ENCODE peak calls at places on chromosome 17, in five cellular contexts. One of them, this sample, is unnamed.

GRCh38 chr17:17783825-17784598 is 52.8 kb downstream of the SREBF1 start:
- DNase-seq in T47D: no peak
- DNase-seq in HepG2: no peak
- DNase-seq in K562: no peak
- DNase-seq in HCT116: no peak
- DNase-seq in this sample: no peak

GRCh38 chr17:50689251-50689650 is 18.5 kb downstream of the ANKRD40 start:
- DNase-seq in K562: no peak
- DNase-seq in HepG2: no peak
- DNase-seq in HCT116: no peak
- DNase-seq in T47D: no peak
- DNase-seq in this sample: no peak

GRCh38 chr17:4598776-4599504 is 14.6 kb downstream of the SMTNL2 start:
- DNase-seq in HCT116: no peak
- DNase-seq in HepG2: no peak
- DNase-seq in K562: no peak
- DNase-seq in T47D: no peak
- DNase-seq in this sample: no peak

GRCh38 chr17:47620503-47621245 is 29.0 kb upstream of the KPNB1 start:
- DNase-seq in K562: no peak
- DNase-seq in HCT116: peak; percentile 68
- DNase-seq in HepG2: peak; percentile 52
- DNase-seq in T47D: no peak
- DNase-seq in this sample: no peak

GRCh38 chr17:47948706-47949196 is 7.4 kb downstream of the PNPO start:
- DNase-seq in T47D: no peak
- DNase-seq in K562: no peak
- DNase-seq in HepG2: peak; percentile 91
- DNase-seq in HCT116: no peak
- DNase-seq in this sample: no peak

GRCh38 chr17:76742958-76743357 is 5.0 kb downstream of the MFSD11 start:
- DNase-seq in K562: no peak
- DNase-seq in HCT116: no peak
- DNase-seq in HepG2: no peak
- DNase-seq in T47D: no peak
- DNase-seq in this sample: no peak

GRCh38 chr17:59890720-59891119 is 2.0 kb downstream of the TUBD1 start:
- DNase-seq in HepG2: peak; percentile 61
- DNase-seq in HCT116: no peak
- DNase-seq in K562: no peak
- DNase-seq in T47D: no peak
- DNase-seq in this sample: no peak

GRCh38 chr17:65278050-65278819 is 141.1 kb downstream of the RGS9 start:
- DNase-seq in HCT116: peak; percentile 57
- DNase-seq in K562: peak; percentile 62
- DNase-seq in T47D: peak; percentile 55
- DNase-seq in HepG2: peak; percentile 70
- DNase-seq in this sample: no peak

GRCh38 chr17:82249896-82250581 is 21.2 kb downstream of the SLC16A3 start:
- DNase-seq in K562: no peak
- DNase-seq in HCT116: no peak
- DNase-seq in HepG2: no peak
- DNase-seq in T47D: no peak
- DNase-seq in this sample: no peak

GRCh38 chr17:65785109-65785508 is 223.7 kb upstream of the AXIN2 start:
- DNase-seq in K562: no peak
- DNase-seq in HepG2: peak; percentile 95
- DNase-seq in T47D: no peak
- DNase-seq in HCT116: peak; percentile 66
- DNase-seq in this sample: no peak

GRCh38 chr17:36817483-36818048 is 119.7 kb upstream of the LHX1 start:
- DNase-seq in HCT116: no peak
- DNase-seq in T47D: no peak
- DNase-seq in K562: no peak
- DNase-seq in HepG2: no peak
- DNase-seq in this sample: no peak

GRCh38 chr17:42521666-42522262 is 14.3 kb upstream of the NAGLU start:
- DNase-seq in HCT116: no peak
- DNase-seq in K562: peak; percentile 12
- DNase-seq in T47D: no peak
- DNase-seq in HepG2: no peak
- DNase-seq in this sample: no peak

GRCh38 chr17:73698966-73699365 is 54.7 kb upstream of the SDK2 start:
- DNase-seq in HepG2: no peak
- DNase-seq in HCT116: no peak
- DNase-seq in K562: no peak
- DNase-seq in T47D: no peak
- DNase-seq in this sample: no peak

GRCh38 chr17:77374170-77374936 is 233.6 kb downstream of the SEC14L1 start:
- DNase-seq in T47D: no peak
- DNase-seq in HepG2: peak; percentile 95
- DNase-seq in K562: peak; percentile 84
- DNase-seq in HCT116: no peak
- DNase-seq in this sample: peak; percentile 82

GRCh38 chr17:55004484-55004883 is 35.9 kb downstream of the STXBP4 start:
- DNase-seq in T47D: no peak
- DNase-seq in HepG2: no peak
- DNase-seq in HCT116: no peak
- DNase-seq in K562: no peak
- DNase-seq in this sample: no peak

GRCh38 chr17:3904486-3904885 is 11.6 kb upstream of the CAMKK1 start:
- DNase-seq in HepG2: no peak
- DNase-seq in K562: no peak
- DNase-seq in HCT116: no peak
- DNase-seq in T47D: no peak
- DNase-seq in this sample: no peak

GRCh38 chr17:55444471-55445441 is 23.1 kb upstream of the MMD start:
- DNase-seq in HepG2: peak; percentile 91
- DNase-seq in K562: no peak
- DNase-seq in T47D: no peak
- DNase-seq in HCT116: no peak
- DNase-seq in this sample: no peak

GRCh38 chr17:44281570-44281969 is 13.6 kb upstream of the SLC4A1 start:
- DNase-seq in K562: peak; percentile 74
- DNase-seq in HCT116: no peak
- DNase-seq in T47D: no peak
- DNase-seq in HepG2: no peak
- DNase-seq in this sample: no peak

GRCh38 chr17:33924105-33924504 is 331.0 kb upstream of the CCL2 start:
- DNase-seq in HCT116: no peak
- DNase-seq in T47D: no peak
- DNase-seq in HepG2: no peak
- DNase-seq in K562: peak; percentile 41
- DNase-seq in this sample: no peak

GRCh38 chr17:64459284-64459747 is 10.4 kb downstream of the MILR1 start:
- DNase-seq in K562: no peak
- DNase-seq in T47D: no peak
- DNase-seq in HCT116: peak; percentile 59
- DNase-seq in HepG2: no peak
- DNase-seq in this sample: no peak

GRCh38 chr17:12918132-12918531 is 99.7 kb downstream of the ELAC2 start:
- DNase-seq in HepG2: no peak
- DNase-seq in HCT116: no peak
- DNase-seq in K562: no peak
- DNase-seq in T47D: no peak
- DNase-seq in this sample: no peak

GRCh38 chr17:61368832-61369468 is 30.7 kb upstream of the TBX2 start:
- DNase-seq in HCT116: no peak
- DNase-seq in K562: no peak
- DNase-seq in T47D: no peak
- DNase-seq in HepG2: no peak
- DNase-seq in this sample: no peak

GRCh38 chr17:1999557-2000251 is 25.4 kb downstream of the RTN4RL1 start:
- DNase-seq in K562: no peak
- DNase-seq in HepG2: peak; percentile 25
- DNase-seq in HCT116: no peak
- DNase-seq in T47D: no peak
- DNase-seq in this sample: no peak

GRCh38 chr17:72392056-72393010 is 271.5 kb downstream of the SOX9 start:
- DNase-seq in K562: no peak
- DNase-seq in HCT116: no peak
- DNase-seq in HepG2: no peak
- DNase-seq in T47D: no peak
- DNase-seq in this sample: no peak

GRCh38 chr17:245611-246010 is 64.2 kb upstream of the DOC2B start:
- DNase-seq in K562: no peak
- DNase-seq in T47D: no peak
- DNase-seq in HCT116: no peak
- DNase-seq in HepG2: no peak
- DNase-seq in this sample: no peak

GRCh38 chr17:48575066-48575582 is 3.0 kb downstream of the HOXB4 start:
- DNase-seq in T47D: no peak
- DNase-seq in K562: no peak
- DNase-seq in HCT116: no peak
- DNase-seq in HepG2: no peak
- DNase-seq in this sample: no peak

GRCh38 chr17:81927653-81928496 is at the start of gene MAFG:
- DNase-seq in HepG2: peak; percentile 94
- DNase-seq in T47D: peak; percentile 99
- DNase-seq in HCT116: peak; percentile 87
- DNase-seq in K562: peak; percentile 86
- DNase-seq in this sample: peak; percentile 70

GRCh38 chr17:4607773-4608187 is 23.5 kb downstream of the SMTNL2 start:
- DNase-seq in HepG2: no peak
- DNase-seq in T47D: no peak
- DNase-seq in K562: no peak
- DNase-seq in HCT116: no peak
- DNase-seq in this sample: no peak

DNA sequence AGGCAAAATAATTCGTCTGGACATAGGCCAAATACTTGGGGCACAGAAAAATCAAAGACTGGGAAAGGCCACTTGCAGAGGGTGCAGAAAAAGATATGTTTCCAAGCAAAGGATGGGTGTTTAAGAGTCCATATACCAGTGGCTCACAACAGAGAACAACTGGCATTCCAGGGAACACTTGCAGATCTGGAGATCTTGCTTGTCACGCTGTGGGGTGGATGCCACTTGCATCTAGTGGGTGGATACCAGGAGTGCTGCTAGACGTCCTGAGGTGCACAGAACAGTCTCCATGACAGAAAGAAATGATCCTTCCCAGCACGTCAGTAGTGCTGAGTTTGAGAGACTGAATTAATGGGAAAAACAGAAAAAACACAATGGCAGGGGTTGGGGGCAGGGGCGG is 8.4 kb downstream of the CBX8 start:
- DNase-seq in HCT116: no peak
- DNase-seq in K562: no peak
- DNase-seq in T47D: no peak
- DNase-seq in HepG2: no peak
- DNase-seq in this sample: no peak
- TF ChIP-seq JUND in HCT116: no peak
- TF ChIP-seq JUND in K562: no peak
- TF ChIP-seq JUND in T47D: no peak
- TF ChIP-seq JUND in HepG2: no peak
- TF ChIP-seq JUND in this sample: no peak

GRCh38 chr17:58317421-58318064 is 11.1 kb downstream of the TSPOAP1 start:
- DNase-seq in K562: no peak
- DNase-seq in HepG2: peak; percentile 75
- DNase-seq in T47D: peak; percentile 91
- DNase-seq in HCT116: peak; percentile 72
- DNase-seq in this sample: no peak
- TF ChIP-seq JUND in K562: no peak
- TF ChIP-seq JUND in HepG2: no peak
- TF ChIP-seq JUND in T47D: no peak
- TF ChIP-seq JUND in HCT116: no peak
- TF ChIP-seq JUND in this sample: no peak

GRCh38 chr17:75636381-75637142 is 3.3 kb downstream of the SMIM5 start:
- DNase-seq in K562: no peak
- DNase-seq in HepG2: no peak
- DNase-seq in T47D: no peak
- DNase-seq in HCT116: no peak
- DNase-seq in this sample: no peak
- TF ChIP-seq JUND in K562: no peak
- TF ChIP-seq JUND in HepG2: no peak
- TF ChIP-seq JUND in T47D: no peak
- TF ChIP-seq JUND in HCT116: no peak
- TF ChIP-seq JUND in this sample: no peak

GRCh38 chr17:20074001-20074400 is 64.8 kb downstream of the SPECC1 start:
- DNase-seq in T47D: no peak
- DNase-seq in HepG2: no peak
- DNase-seq in HCT116: no peak
- DNase-seq in K562: no peak
- DNase-seq in this sample: no peak

GRCh38 chr17:20071824-20072691 is 62.9 kb downstream of the SPECC1 start:
- DNase-seq in HCT116: no peak
- DNase-seq in K562: no peak
- DNase-seq in T47D: no peak
- DNase-seq in HepG2: no peak
- DNase-seq in this sample: no peak

GRCh38 chr17:20074489-20074888 is 65.3 kb downstream of the SPECC1 start:
- DNase-seq in HepG2: no peak
- DNase-seq in HCT116: no peak
- DNase-seq in K562: no peak
- DNase-seq in T47D: no peak
- DNase-seq in this sample: no peak

GRCh38 chr17:20072692-20072992 is 63.5 kb downstream of the SPECC1 start:
- DNase-seq in HepG2: no peak
- DNase-seq in HCT116: no peak
- DNase-seq in K562: no peak
- DNase-seq in T47D: no peak
- DNase-seq in this sample: no peak

DNA sequence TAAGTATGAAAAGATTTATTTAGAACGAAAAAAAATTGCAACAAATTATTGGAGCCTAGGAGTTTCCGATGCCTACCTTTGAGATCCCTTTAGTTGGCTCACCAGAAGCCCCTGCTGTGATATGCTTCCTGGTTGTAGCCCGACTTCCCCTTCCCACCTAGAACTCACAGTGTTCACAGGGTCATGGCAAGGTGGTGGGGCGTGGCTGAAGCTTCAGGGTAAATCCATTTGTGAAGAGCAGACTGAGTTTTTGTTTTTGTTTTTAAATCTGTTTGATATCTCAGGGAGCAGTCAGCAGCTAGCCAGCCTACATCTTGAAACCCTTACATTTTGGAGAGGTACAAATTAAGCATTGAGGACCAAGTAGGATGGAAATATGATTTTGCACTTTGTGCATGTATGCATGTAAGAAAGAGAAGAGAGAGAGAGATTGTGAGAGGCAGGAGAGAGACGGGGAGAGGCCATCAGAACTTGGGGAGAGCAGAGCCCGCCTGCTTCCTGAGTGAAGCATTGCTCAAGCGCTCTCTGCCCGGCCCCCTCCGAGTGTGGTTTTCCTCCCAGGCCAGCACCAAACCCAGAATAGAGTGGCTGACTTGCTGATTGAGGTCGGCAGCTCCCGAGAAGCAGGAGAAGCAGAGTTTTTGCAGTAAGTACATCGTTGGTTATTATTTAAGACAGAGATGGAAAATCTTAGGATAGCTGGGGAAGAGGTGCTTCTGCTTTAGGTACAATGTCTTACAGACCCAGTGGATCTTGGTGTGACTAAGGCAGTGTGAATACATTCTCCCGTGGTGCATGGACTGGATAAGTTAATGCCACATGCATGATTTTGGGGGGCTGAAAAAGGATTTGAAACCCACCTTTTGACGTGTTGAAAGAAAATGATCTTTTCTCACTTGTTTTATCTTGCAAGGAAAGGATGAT is 64.2 kb downstream of the SPECC1 start:
- DNase-seq in HepG2: no peak
- DNase-seq in K562: no peak
- DNase-seq in T47D: no peak
- DNase-seq in HCT116: no peak
- DNase-seq in this sample: no peak
- TF ChIP-seq JUND in HepG2: no peak
- TF ChIP-seq JUND in K562: no peak
- TF ChIP-seq JUND in T47D: no peak
- TF ChIP-seq JUND in HCT116: no peak
- TF ChIP-seq JUND in this sample: no peak

GRCh38 chr17:28057731-28058246 is 15.3 kb downstream of the NLK start:
- DNase-seq in HepG2: peak; percentile 49
- DNase-seq in T47D: no peak
- DNase-seq in K562: no peak
- DNase-seq in HCT116: no peak
- DNase-seq in this sample: no peak
- TF ChIP-seq JUND in HepG2: no peak
- TF ChIP-seq JUND in T47D: no peak
- TF ChIP-seq JUND in K562: peak; percentile 23
- TF ChIP-seq JUND in HCT116: no peak
- TF ChIP-seq JUND in this sample: no peak